ENCODE peak calls at places on chromosome 13, in four cellular contexts. Q is aorta, P is heart right ventricle, R is psoas muscle. J is an unnamed sample.

GRCh38 chr13:20940083-20940482 is 37.5 kb upstream of the XPO4 start:
- DNase-seq in P (no peak), Q (no peak), R (no peak), J (no peak)

GRCh38 chr13:45196622-45197021 is 4.2 kb downstream of the KCTD4 start:
- DNase-seq in P (no peak), Q (no peak), R (no peak), J (no peak)

GRCh38 chr13:21898461-21898860 is 227.6 kb downstream of the FGF9 start:
- DNase-seq in Q (no peak), R (no peak), P (no peak), J (no peak)

GRCh38 chr13:39605677-39606320 is 2.8 kb upstream of the LHFPL6 start:
- DNase-seq in R (no peak), P (no peak), Q (no peak), J (no peak)

GRCh38 chr13:104008075-104008474 is 941.9 kb upstream of the SLC10A2 start:
- DNase-seq in P (no peak), Q (no peak), R (no peak), J (no peak)

GRCh38 chr13:96540656-96541055 is 450.7 kb downstream of the HS6ST3 start:
- DNase-seq in P (no peak), Q (no peak), R (no peak), J (no peak)

GRCh38 chr13:51614350-51614786 is 30.1 kb downstream of the WDFY2 start:
- DNase-seq in R (peak), P (peak), Q (no peak), J (no peak)

GRCh38 chr13:46554971-46555370 is 2.0 kb downstream of the LRCH1 start:
- DNase-seq in Q (no peak), P (no peak), R (no peak), J (no peak)

GRCh38 chr13:64723735-64724134 is 2506.4 kb downstream of the PCDH9 start:
- DNase-seq in P (no peak), Q (no peak), R (no peak), J (no peak)

GRCh38 chr13:74132152-74132767 is 1.9 kb downstream of the KLF12 start:
- DNase-seq in Q (no peak), P (no peak), R (no peak), J (no peak)

GRCh38 chr13:76820759-76821158 is 65.4 kb downstream of the KCTD12 start:
- DNase-seq in Q (peak), P (peak), R (peak), J (peak)

GRCh38 chr13:112732679-112733078 is 42.8 kb downstream of the ATP11A start:
- DNase-seq in Q (no peak), R (no peak), P (no peak), J (no peak)

GRCh38 chr13:26873174-26873698 is 112.7 kb upstream of the GPR12 start:
- DNase-seq in P (no peak), R (no peak), Q (no peak), J (no peak)

GRCh38 chr13:46475586-46475991 is 77.4 kb upstream of the LRCH1 start:
- DNase-seq in Q (no peak), R (no peak), P (no peak), J (no peak)

GRCh38 chr13:113152894-113153809 is 5.3 kb upstream of the PROZ start:
- DNase-seq in P (peak), R (peak), Q (peak), J (peak)

GRCh38 chr13:98299954-98300350 is 122.9 kb upstream of the RNF113B start:
- DNase-seq in P (no peak), Q (no peak), R (no peak), J (no peak)

GRCh38 chr13:114108141-114108761 is 24.2 kb downstream of the RASA3 start:
- DNase-seq in Q (peak), R (peak), P (no peak), J (peak)

DNA sequence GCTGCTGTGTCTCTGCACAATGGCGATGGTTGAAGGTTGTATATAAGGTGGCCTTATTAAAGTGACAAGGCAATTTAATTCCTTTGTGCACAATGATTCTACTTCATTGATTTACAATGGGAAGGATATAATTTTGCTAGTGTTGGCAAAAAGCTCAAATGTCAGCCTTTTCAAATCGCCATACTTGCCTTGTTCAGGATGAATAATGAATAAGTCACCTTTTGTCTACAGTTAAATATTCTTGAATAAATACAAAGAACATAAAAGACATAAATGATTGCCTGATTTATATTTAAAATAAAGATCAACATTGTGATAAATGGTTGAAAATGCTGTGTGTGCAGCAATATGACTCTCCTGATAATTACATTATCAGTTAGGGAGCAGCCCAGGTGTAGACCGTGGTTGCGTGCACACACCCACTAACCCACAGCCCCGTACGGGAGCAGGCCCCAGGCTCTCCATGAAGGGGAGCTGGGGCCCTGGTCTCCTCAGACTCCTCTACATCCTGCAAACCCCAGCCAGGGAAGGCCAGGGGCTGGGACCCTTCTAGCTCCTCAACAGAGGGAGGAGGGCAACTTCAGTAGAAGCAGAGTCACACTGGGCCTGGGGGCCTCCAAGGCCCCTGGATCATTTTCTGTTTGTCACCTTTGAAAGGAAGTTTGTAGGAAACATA is 64.9 kb downstream of the TEX29 start:
- DNase-seq in Q (no peak), R (peak), P (no peak), J (no peak)
- H3K27ac ChIP-seq in Q (no peak), R (no peak), P (no peak), J (no peak)

GRCh38 chr13:87295636-87296035 is 375.5 kb upstream of the SLITRK5 start:
- DNase-seq in Q (no peak), P (no peak), R (no peak), J (no peak)
- H3K4me3 ChIP-seq in Q (no peak), P (no peak), R (no peak), J (no peak)

GRCh38 chr13:30863796-30864195 is 42.3 kb upstream of the MEDAG start:
- DNase-seq in P (no peak), Q (no peak), R (no peak), J (no peak)
- H3K27ac ChIP-seq in P (no peak), Q (peak), R (no peak), J (peak)

DNA sequence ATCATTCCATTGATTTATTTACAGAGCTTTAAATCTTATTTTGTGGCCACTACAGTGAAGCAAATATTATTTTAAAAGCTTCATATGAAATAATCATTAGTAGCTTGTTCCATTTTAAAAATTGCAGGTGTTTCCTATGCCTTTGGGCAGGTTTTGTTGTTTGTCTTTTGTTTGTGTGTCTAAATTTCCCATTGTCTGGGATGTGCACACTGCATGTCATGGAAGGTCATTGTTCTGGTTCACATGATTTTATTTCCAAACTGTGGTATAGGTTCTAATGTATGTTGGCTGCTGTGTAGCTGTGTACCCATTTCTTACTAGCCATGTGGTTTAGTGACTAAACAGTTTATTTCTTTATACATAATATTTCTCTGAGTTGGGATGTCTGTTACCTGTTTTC is 65.6 kb downstream of the COL4A2 start:
- DNase-seq in Q (no peak), P (no peak), R (no peak), J (no peak)
- H3K4me3 ChIP-seq in Q (no peak), P (no peak), R (no peak), J (no peak)

GRCh38 chr13:37647038-37647650 is 48.6 kb upstream of the POSTN start:
- DNase-seq in R (no peak), P (no peak), Q (no peak), J (no peak)
- H3K27ac ChIP-seq in R (no peak), P (no peak), Q (no peak), J (no peak)

GRCh38 chr13:63684822-63685221 is 2269.2 kb upstream of the PCDH20 start:
- DNase-seq in R (no peak), Q (no peak), P (no peak), J (no peak)

GRCh38 chr13:63680704-63681103 is 2265.1 kb upstream of the PCDH20 start:
- DNase-seq in R (no peak), Q (no peak), P (no peak), J (no peak)
- H3K4me3 ChIP-seq in R (no peak), Q (no peak), P (no peak), J (no peak)